ENCODE peak calls at places on chromosome 16, in four cellular contexts. X is iPS-NIHi11; C is AG09319; J is stimulated activated effector memory CD8-positive, alpha-beta T cell treated with anti-CD3 and anti-CD28 coated beads, Interleukin-12 subunit alpha, Interleukin-12 subunit beta, amount 100 ng/mL, for 72 hours. D is an unnamed sample.

GRCh38 chr16:68426355-68426652 is 22.0 kb downstream of the SMPD3 start:
- DNase-seq in X (no peak), C (no peak), J (no peak), D (no peak)

GRCh38 chr16:27458196-27458728 is 56.3 kb downstream of the IL21R start:
- DNase-seq in X (no peak), C (no peak), J (no peak), D (no peak)

GRCh38 chr16:89721644-89722391 is 481 bp downstream of the ZNF276 start:
- DNase-seq in J (peak), X (peak), C (no peak), D (no peak)

GRCh38 chr16:86388976-86389375 is 121.4 kb upstream of the FOXF1 start:
- DNase-seq in J (no peak), X (no peak), C (no peak), D (no peak)

GRCh38 chr16:53372942-53373871 is 61.1 kb upstream of the RBL2 start:
- DNase-seq in J (peak), X (peak), C (no peak), D (no peak)

GRCh38 chr16:87165885-87166284 is 151.3 kb downstream of the C16orf95 start:
- DNase-seq in C (no peak), X (no peak), J (no peak), D (no peak)

GRCh38 chr16:81376880-81377279 is 62.1 kb downstream of the GAN start:
- DNase-seq in X (no peak), C (no peak), J (no peak), D (no peak)

GRCh38 chr16:54568897-54569807 is 282.6 kb upstream of the IRX3 start:
- DNase-seq in X (no peak), C (no peak), J (no peak), D (no peak)

GRCh38 chr16:75296606-75297005 is 45.2 kb upstream of the BCAR1 start:
- DNase-seq in X (no peak), J (no peak), C (no peak), D (no peak)

GRCh38 chr16:89687092-89687940 is 827 bp downstream of the CDK10 start:
- DNase-seq in C (no peak), X (no peak), J (no peak), D (no peak)

D was measured in GM12892.